ENCODE peak calls at places on chromosomes 5 and 9, in four cellular contexts. Q is fibroblast of lung, U is progenitor cell of endocrine pancreas, X is GM06990. Y is an unnamed sample.

GRCh38 chr9:136015656-136016055 is 54.5 kb upstream of the UBAC1 start:
- DNase-seq in U (no peak), Q (no peak), X (no peak), Y (no peak)

GRCh38 chr9:73824671-73825070 is 672.5 kb upstream of the RORB start:
- DNase-seq in Q (no peak), X (no peak), U (no peak), Y (no peak)

GRCh38 chr9:121122450-121123032 is 47.8 kb downstream of the CNTRL start:
- DNase-seq in X (peak; percentile 22), U (no peak), Q (no peak), Y (no peak)

GRCh38 chr9:117523531-117524153 is 108.8 kb upstream of the ASTN2 start:
- DNase-seq in U (no peak), X (no peak), Q (no peak), Y (no peak)

GRCh38 chr9:35490155-35490909 is 421 bp downstream of the RUSC2 start:
- DNase-seq in X (peak; percentile 2), Q (peak; percentile 9), U (peak; percentile 14), Y (no peak)

GRCh38 chr5:92332039-92332438 is 948.9 kb upstream of the ARRDC3 start:
- DNase-seq in X (no peak), U (no peak), Q (peak; percentile 58), Y (no peak)

GRCh38 chr5:150945501-150945900 is 40.7 kb upstream of the ZNF300 start:
- DNase-seq in U (no peak), X (no peak), Q (peak; percentile 21), Y (no peak)

GRCh38 chr9:109817846-109818472 is 38.0 kb downstream of the PALM2AKAP2 start:
- DNase-seq in Q (peak; percentile 98), U (peak; percentile 56), X (no peak), Y (peak; percentile 82)

GRCh38 chr5:34488984-34489383 is 167.1 kb upstream of the RAI14 start:
- DNase-seq in Q (no peak), X (no peak), U (no peak), Y (no peak)

GRCh38 chr5:117504245-117504644 is 929.6 kb upstream of the SEMA6A start:
- DNase-seq in Q (peak; percentile 70), X (no peak), U (no peak), Y (no peak)

GRCh38 chr9:113886471-113886870 is 10.4 kb downstream of the ZNF618 start:
- DNase-seq in U (no peak), X (no peak), Q (peak; percentile 31), Y (no peak)

GRCh38 chr5:142587354-142587965 is 98.4 kb downstream of the FGF1 start:
- DNase-seq in X (no peak), Q (peak; percentile 65), U (no peak), Y (no peak)

GRCh38 chr5:131256507-131256823 is 7.4 kb upstream of the CDC42SE2 start:
- DNase-seq in X (no peak), Q (no peak), U (no peak), Y (no peak)

GRCh38 chr5:121667292-121667691 is 184.4 kb upstream of the FTMT start:
- DNase-seq in U (no peak), Q (no peak), X (no peak), Y (no peak)

GRCh38 chr9:89878687-89879086 is 273.9 kb downstream of the GADD45G start:
- DNase-seq in U (no peak), X (no peak), Q (peak; percentile 21), Y (no peak)

GRCh38 chr5:74325866-74326265 is 314.7 kb downstream of the ENC1 start:
- DNase-seq in U (no peak), Q (no peak), X (no peak), Y (no peak)

GRCh38 chr5:79850316-79850822 is 140.7 kb downstream of the MTX3 start:
- DNase-seq in Q (no peak), U (no peak), X (no peak), Y (peak; percentile 51)

GRCh38 chr5:135376961-135377621 is 21.9 kb downstream of the MACROH2A1 start:
- DNase-seq in U (no peak), X (peak; percentile 41), Q (no peak), Y (no peak)

GRCh38 chr5:34718516-34718915 is 62.4 kb downstream of the RAI14 start:
- DNase-seq in Q (no peak), X (no peak), U (no peak), Y (no peak)

GRCh38 chr5:155947394-155948062 is 379.4 kb upstream of the SGCD start:
- DNase-seq in X (no peak), Q (peak; percentile 7), U (no peak), Y (peak; percentile 3)

GRCh38 chr9:129322022-129322621 is 144.1 kb upstream of the IER5L start:
- DNase-seq in U (no peak), Q (no peak), X (no peak), Y (no peak)

GRCh38 chr9:129321511-129322021 is 143.5 kb upstream of the IER5L start:
- DNase-seq in Q (no peak), U (no peak), X (no peak), Y (no peak)

GRCh38 chr9:129319076-129319937 is 141.2 kb upstream of the IER5L start:
- DNase-seq in U (no peak), Q (no peak), X (no peak), Y (no peak)

GRCh38 chr9:129319938-129320481 is 141.9 kb upstream of the IER5L start:
- DNase-seq in X (no peak), U (no peak), Q (no peak), Y (no peak)

GRCh38 chr9:129320575-129321311 is 142.7 kb upstream of the IER5L start:
- DNase-seq in Q (peak; percentile 87), X (peak; percentile 65), U (no peak), Y (peak; percentile 76)
- TF ChIP-seq CTCF in Q (no peak), X (no peak), U (no peak), Y (peak; percentile 24)

GRCh38 chr9:126203313-126203712 is 123.3 kb upstream of the MVB12B start:
- DNase-seq in X (no peak), Q (no peak), U (no peak), Y (no peak)
- TF ChIP-seq CTCF in X (peak; percentile 41), Q (no peak), U (peak; percentile 29), Y (no peak)

DNA sequence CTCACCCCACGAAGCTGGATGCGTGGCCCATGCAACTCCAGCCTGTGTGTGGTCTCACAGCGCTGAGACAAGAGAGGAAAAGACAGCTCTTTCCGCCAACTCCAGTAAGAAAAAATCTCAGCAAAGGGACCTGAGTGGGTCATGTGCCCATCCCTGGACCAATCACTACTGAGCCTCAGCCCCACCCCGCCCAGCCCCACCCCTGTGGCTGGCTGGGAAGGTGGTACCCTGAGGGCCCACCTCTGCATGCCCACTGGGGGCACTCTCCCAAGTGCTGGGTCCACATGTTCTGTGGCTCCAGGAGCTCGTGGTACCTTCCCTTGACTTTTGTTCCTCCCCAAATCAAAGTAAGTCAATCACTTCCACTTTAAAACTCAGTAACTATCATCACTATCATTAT is 105.1 kb upstream of the SMIM23 start:
- DNase-seq in U (no peak), X (no peak), Q (no peak), Y (no peak)
- TF ChIP-seq CTCF in U (no peak), X (no peak), Q (no peak), Y (no peak)

DNA sequence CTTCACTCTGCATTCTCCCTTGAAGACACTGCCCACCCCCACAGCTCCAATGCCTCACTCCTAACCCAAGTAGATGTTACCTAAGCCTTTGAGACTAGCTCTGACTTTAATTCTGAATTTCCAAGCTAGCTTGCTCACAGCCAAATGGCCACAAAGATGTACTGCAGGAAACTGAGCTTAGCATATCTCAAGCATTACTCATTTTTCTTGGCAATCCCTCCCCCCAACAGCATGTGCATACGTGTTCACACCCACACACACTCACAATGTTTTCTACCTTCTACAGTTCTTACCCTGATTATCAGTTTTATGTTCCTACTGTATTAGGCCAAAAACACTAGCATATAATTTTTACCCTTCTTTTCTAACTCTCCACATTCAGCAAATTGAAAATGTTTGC is 13.7 kb upstream of the GRIA1 start:
- DNase-seq in Q (peak; percentile 90), X (no peak), U (no peak), Y (no peak)
- TF ChIP-seq CTCF in Q (peak; percentile 5), X (no peak), U (no peak), Y (no peak)

DNA sequence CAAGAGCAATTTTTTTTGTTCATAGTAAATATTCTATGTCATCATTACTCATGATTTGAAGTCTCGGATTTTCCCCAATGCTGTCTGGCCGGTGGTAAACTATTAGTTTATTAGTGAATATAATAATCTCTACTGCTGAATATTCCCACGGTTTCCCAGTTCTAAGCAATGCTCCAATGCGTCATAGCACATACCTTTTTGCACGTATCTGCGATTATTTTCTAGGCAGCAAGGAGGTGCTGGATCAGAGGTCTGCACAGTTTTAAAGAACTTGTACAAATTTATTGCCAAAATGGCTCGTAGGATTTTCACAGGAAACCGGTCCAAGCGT is 43.9 kb upstream of the TCF7 start:
- DNase-seq in Q (no peak), X (no peak), U (no peak), Y (no peak)
- TF ChIP-seq CTCF in Q (no peak), X (no peak), U (no peak), Y (no peak)

GRCh38 chr5:174399411-174399810 is 325.0 kb upstream of the MSX2 start:
- DNase-seq in Q (no peak), X (no peak), U (no peak), Y (no peak)
- TF ChIP-seq CTCF in Q (no peak), X (no peak), U (no peak), Y (no peak)

GRCh38 chr9:69573666-69574456 is 98.3 kb downstream of the APBA1 start:
- DNase-seq in Q (peak; percentile 35), U (no peak), X (no peak), Y (no peak)

GRCh38 chr9:69571032-69571431 is 101.1 kb downstream of the APBA1 start:
- DNase-seq in Q (no peak), X (no peak), U (no peak), Y (no peak)

GRCh38 chr9:69570091-69570451 is 102.1 kb downstream of the APBA1 start:
- DNase-seq in Q (no peak), U (no peak), X (no peak), Y (no peak)

GRCh38 chr9:69577123-69577522 is 95.0 kb downstream of the APBA1 start:
- DNase-seq in Q (no peak), X (no peak), U (no peak), Y (no peak)

GRCh38 chr9:69572611-69573010 is 99.6 kb downstream of the APBA1 start:
- DNase-seq in X (no peak), U (no peak), Q (no peak), Y (no peak)
- TF ChIP-seq CTCF in X (no peak), U (no peak), Q (no peak), Y (no peak)

DNA sequence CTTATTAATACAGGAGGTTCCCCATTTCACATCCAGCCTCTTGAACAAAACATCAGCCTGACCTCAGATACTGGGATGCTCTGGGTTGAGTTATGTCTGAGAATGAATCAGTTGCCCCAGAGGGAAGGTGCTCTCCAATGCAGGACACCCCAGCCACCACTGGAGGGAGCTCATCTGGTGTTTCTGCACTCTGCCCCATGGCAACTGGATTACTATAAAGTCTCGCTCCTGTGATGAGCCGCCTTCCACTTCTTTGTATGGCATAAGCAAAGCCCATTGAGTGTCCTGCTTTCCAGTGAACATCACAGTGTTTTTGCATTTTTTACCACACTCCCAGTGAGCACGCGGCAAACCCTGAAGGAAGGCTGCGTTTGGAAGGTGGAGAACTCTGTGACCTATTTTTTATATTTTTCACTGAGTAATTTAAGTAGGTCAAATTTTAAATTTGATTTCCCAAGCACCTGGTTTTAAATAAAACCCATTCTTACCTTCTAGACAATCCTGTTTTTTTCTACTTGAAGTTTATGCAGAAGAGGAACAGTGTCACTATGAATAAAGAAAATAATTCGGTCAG is 176.9 kb upstream of the WWC1 start:
- DNase-seq in U (peak; percentile 23), Q (peak; percentile 19), X (peak; percentile 36), Y (no peak)
- TF ChIP-seq CTCF in U (peak; percentile 66), Q (no peak), X (peak; percentile 89), Y (peak; percentile 45)